ENCODE peak calls at places on chromosomes 7 and 10, in nine cellular contexts. One of them, this sample, is unnamed.

GRCh38 chr10:788796-789748 is 99.6 kb upstream of the DIP2C start:
- DNase-seq in amygdala: peak; percentile 84
- DNase-seq in OCI-LY7: no peak
- DNase-seq in neuronal stem cell: peak; percentile 57
- DNase-seq in coronary artery: peak; percentile 85
- DNase-seq in T-cell: no peak
- DNase-seq in stimulated activated CD4-positive, alpha-beta T cell treated with anti-CD3 and anti-CD28 coated beads, Interleukin-4, amount 100 ng/mL, for 1 hour: peak; percentile 25
- DNase-seq in lower leg skin: peak; percentile 94
- DNase-seq in AG09309: no peak
- DNase-seq in this sample: no peak

GRCh38 chr10:3660753-3661152 is 124.3 kb downstream of the KLF6 start:
- DNase-seq in T-cell: no peak
- DNase-seq in AG09309: no peak
- DNase-seq in amygdala: no peak
- DNase-seq in coronary artery: no peak
- DNase-seq in neuronal stem cell: no peak
- DNase-seq in OCI-LY7: no peak
- DNase-seq in stimulated activated CD4-positive, alpha-beta T cell treated with anti-CD3 and anti-CD28 coated beads, Interleukin-4, amount 100 ng/mL, for 1 hour: no peak
- DNase-seq in lower leg skin: no peak
- DNase-seq in this sample: no peak

GRCh38 chr7:47327698-47328391 is 254.1 kb downstream of the TNS3 start:
- DNase-seq in lower leg skin: peak; percentile 94
- DNase-seq in stimulated activated CD4-positive, alpha-beta T cell treated with anti-CD3 and anti-CD28 coated beads, Interleukin-4, amount 100 ng/mL, for 1 hour: no peak
- DNase-seq in neuronal stem cell: peak; percentile 84
- DNase-seq in OCI-LY7: no peak
- DNase-seq in amygdala: peak; percentile 90
- DNase-seq in AG09309: peak; percentile 7
- DNase-seq in coronary artery: peak; percentile 92
- DNase-seq in T-cell: no peak
- DNase-seq in this sample: no peak

GRCh38 chr7:24108906-24109376 is 175.0 kb upstream of the NPY start:
- DNase-seq in coronary artery: no peak
- DNase-seq in neuronal stem cell: no peak
- DNase-seq in amygdala: no peak
- DNase-seq in AG09309: no peak
- DNase-seq in OCI-LY7: no peak
- DNase-seq in T-cell: no peak
- DNase-seq in lower leg skin: no peak
- DNase-seq in stimulated activated CD4-positive, alpha-beta T cell treated with anti-CD3 and anti-CD28 coated beads, Interleukin-4, amount 100 ng/mL, for 1 hour: no peak
- DNase-seq in this sample: no peak

GRCh38 chr7:122383934-122384333 is 79.4 kb upstream of the FEZF1 start:
- DNase-seq in stimulated activated CD4-positive, alpha-beta T cell treated with anti-CD3 and anti-CD28 coated beads, Interleukin-4, amount 100 ng/mL, for 1 hour: no peak
- DNase-seq in OCI-LY7: no peak
- DNase-seq in T-cell: no peak
- DNase-seq in AG09309: no peak
- DNase-seq in coronary artery: no peak
- DNase-seq in neuronal stem cell: no peak
- DNase-seq in lower leg skin: no peak
- DNase-seq in amygdala: no peak
- DNase-seq in this sample: no peak

GRCh38 chr7:7719235-7719634 is 828 bp upstream of the RPA3 start:
- DNase-seq in stimulated activated CD4-positive, alpha-beta T cell treated with anti-CD3 and anti-CD28 coated beads, Interleukin-4, amount 100 ng/mL, for 1 hour: peak; percentile 8
- DNase-seq in T-cell: no peak
- DNase-seq in lower leg skin: no peak
- DNase-seq in AG09309: peak; percentile 83
- DNase-seq in amygdala: no peak
- DNase-seq in coronary artery: no peak
- DNase-seq in neuronal stem cell: no peak
- DNase-seq in OCI-LY7: peak; percentile 61
- DNase-seq in this sample: no peak

GRCh38 chr7:120280743-120281142 is 7.8 kb downstream of the KCND2 start:
- DNase-seq in T-cell: no peak
- DNase-seq in neuronal stem cell: no peak
- DNase-seq in coronary artery: no peak
- DNase-seq in amygdala: no peak
- DNase-seq in lower leg skin: no peak
- DNase-seq in stimulated activated CD4-positive, alpha-beta T cell treated with anti-CD3 and anti-CD28 coated beads, Interleukin-4, amount 100 ng/mL, for 1 hour: no peak
- DNase-seq in AG09309: no peak
- DNase-seq in OCI-LY7: no peak
- DNase-seq in this sample: no peak

GRCh38 chr7:106493041-106493731 is 167.8 kb downstream of the CCDC71L start:
- DNase-seq in coronary artery: no peak
- DNase-seq in neuronal stem cell: no peak
- DNase-seq in OCI-LY7: no peak
- DNase-seq in lower leg skin: no peak
- DNase-seq in AG09309: no peak
- DNase-seq in stimulated activated CD4-positive, alpha-beta T cell treated with anti-CD3 and anti-CD28 coated beads, Interleukin-4, amount 100 ng/mL, for 1 hour: no peak
- DNase-seq in amygdala: no peak
- DNase-seq in T-cell: no peak
- DNase-seq in this sample: no peak

GRCh38 chr7:46210467-46210866 is 289.4 kb upstream of the IGFBP3 start:
- DNase-seq in lower leg skin: no peak
- DNase-seq in amygdala: no peak
- DNase-seq in neuronal stem cell: no peak
- DNase-seq in stimulated activated CD4-positive, alpha-beta T cell treated with anti-CD3 and anti-CD28 coated beads, Interleukin-4, amount 100 ng/mL, for 1 hour: no peak
- DNase-seq in T-cell: no peak
- DNase-seq in AG09309: no peak
- DNase-seq in OCI-LY7: no peak
- DNase-seq in coronary artery: no peak
- DNase-seq in this sample: no peak

GRCh38 chr10:69729326-69730048 is 72.2 kb upstream of the COL13A1 start:
- DNase-seq in AG09309: no peak
- DNase-seq in T-cell: no peak
- DNase-seq in stimulated activated CD4-positive, alpha-beta T cell treated with anti-CD3 and anti-CD28 coated beads, Interleukin-4, amount 100 ng/mL, for 1 hour: no peak
- DNase-seq in coronary artery: peak; percentile 62
- DNase-seq in amygdala: no peak
- DNase-seq in lower leg skin: no peak
- DNase-seq in OCI-LY7: no peak
- DNase-seq in neuronal stem cell: no peak
- DNase-seq in this sample: no peak

GRCh38 chr7:134866581-134866980 is 87.1 kb downstream of the CALD1 start:
- DNase-seq in AG09309: no peak
- DNase-seq in amygdala: no peak
- DNase-seq in coronary artery: no peak
- DNase-seq in lower leg skin: no peak
- DNase-seq in neuronal stem cell: peak; percentile 14
- DNase-seq in T-cell: no peak
- DNase-seq in stimulated activated CD4-positive, alpha-beta T cell treated with anti-CD3 and anti-CD28 coated beads, Interleukin-4, amount 100 ng/mL, for 1 hour: no peak
- DNase-seq in OCI-LY7: no peak
- DNase-seq in this sample: no peak

GRCh38 chr7:91832493-91833045 is 47.9 kb downstream of the MTERF1 start:
- DNase-seq in lower leg skin: no peak
- DNase-seq in amygdala: no peak
- DNase-seq in OCI-LY7: no peak
- DNase-seq in stimulated activated CD4-positive, alpha-beta T cell treated with anti-CD3 and anti-CD28 coated beads, Interleukin-4, amount 100 ng/mL, for 1 hour: no peak
- DNase-seq in coronary artery: no peak
- DNase-seq in T-cell: no peak
- DNase-seq in neuronal stem cell: no peak
- DNase-seq in AG09309: no peak
- DNase-seq in this sample: no peak

GRCh38 chr7:152761116-152761748 is 1.7 kb downstream of the ACTR3B start:
- DNase-seq in coronary artery: no peak
- DNase-seq in amygdala: no peak
- DNase-seq in AG09309: peak; percentile 37
- DNase-seq in lower leg skin: peak; percentile 13
- DNase-seq in T-cell: no peak
- DNase-seq in OCI-LY7: no peak
- DNase-seq in stimulated activated CD4-positive, alpha-beta T cell treated with anti-CD3 and anti-CD28 coated beads, Interleukin-4, amount 100 ng/mL, for 1 hour: no peak
- DNase-seq in neuronal stem cell: no peak
- DNase-seq in this sample: no peak

GRCh38 chr7:121475806-121476205 is 79.7 kb upstream of the FAM3C start:
- DNase-seq in AG09309: no peak
- DNase-seq in coronary artery: no peak
- DNase-seq in neuronal stem cell: no peak
- DNase-seq in stimulated activated CD4-positive, alpha-beta T cell treated with anti-CD3 and anti-CD28 coated beads, Interleukin-4, amount 100 ng/mL, for 1 hour: no peak
- DNase-seq in OCI-LY7: no peak
- DNase-seq in T-cell: no peak
- DNase-seq in lower leg skin: no peak
- DNase-seq in amygdala: no peak
- DNase-seq in this sample: no peak

GRCh38 chr7:21251166-21251806 is 176.6 kb upstream of the SP4 start:
- DNase-seq in AG09309: no peak
- DNase-seq in T-cell: no peak
- DNase-seq in amygdala: no peak
- DNase-seq in stimulated activated CD4-positive, alpha-beta T cell treated with anti-CD3 and anti-CD28 coated beads, Interleukin-4, amount 100 ng/mL, for 1 hour: no peak
- DNase-seq in neuronal stem cell: no peak
- DNase-seq in OCI-LY7: no peak
- DNase-seq in lower leg skin: no peak
- DNase-seq in coronary artery: no peak
- DNase-seq in this sample: no peak

GRCh38 chr10:8633909-8634308 is 579.4 kb downstream of the GATA3 start:
- DNase-seq in OCI-LY7: no peak
- DNase-seq in amygdala: no peak
- DNase-seq in lower leg skin: no peak
- DNase-seq in T-cell: no peak
- DNase-seq in coronary artery: no peak
- DNase-seq in AG09309: no peak
- DNase-seq in stimulated activated CD4-positive, alpha-beta T cell treated with anti-CD3 and anti-CD28 coated beads, Interleukin-4, amount 100 ng/mL, for 1 hour: no peak
- DNase-seq in neuronal stem cell: no peak
- DNase-seq in this sample: no peak

GRCh38 chr7:112271162-112271561 is 64.7 kb downstream of the ZNF277 start:
- DNase-seq in AG09309: no peak
- DNase-seq in OCI-LY7: no peak
- DNase-seq in T-cell: no peak
- DNase-seq in coronary artery: no peak
- DNase-seq in lower leg skin: no peak
- DNase-seq in neuronal stem cell: no peak
- DNase-seq in stimulated activated CD4-positive, alpha-beta T cell treated with anti-CD3 and anti-CD28 coated beads, Interleukin-4, amount 100 ng/mL, for 1 hour: no peak
- DNase-seq in amygdala: no peak
- DNase-seq in this sample: no peak

GRCh38 chr7:46747222-46747621 is 826.1 kb upstream of the IGFBP3 start:
- DNase-seq in neuronal stem cell: no peak
- DNase-seq in lower leg skin: no peak
- DNase-seq in T-cell: no peak
- DNase-seq in OCI-LY7: no peak
- DNase-seq in stimulated activated CD4-positive, alpha-beta T cell treated with anti-CD3 and anti-CD28 coated beads, Interleukin-4, amount 100 ng/mL, for 1 hour: no peak
- DNase-seq in AG09309: no peak
- DNase-seq in coronary artery: no peak
- DNase-seq in amygdala: no peak
- DNase-seq in this sample: no peak

GRCh38 chr7:155755026-155755425 is 57.2 kb downstream of the SHH start:
- DNase-seq in neuronal stem cell: no peak
- DNase-seq in stimulated activated CD4-positive, alpha-beta T cell treated with anti-CD3 and anti-CD28 coated beads, Interleukin-4, amount 100 ng/mL, for 1 hour: no peak
- DNase-seq in AG09309: no peak
- DNase-seq in coronary artery: no peak
- DNase-seq in lower leg skin: no peak
- DNase-seq in amygdala: no peak
- DNase-seq in OCI-LY7: no peak
- DNase-seq in T-cell: no peak
- DNase-seq in this sample: no peak

GRCh38 chr10:93876391-93876790 is 17.4 kb upstream of the SLC35G1 start:
- DNase-seq in lower leg skin: no peak
- DNase-seq in coronary artery: no peak
- DNase-seq in T-cell: no peak
- DNase-seq in neuronal stem cell: no peak
- DNase-seq in AG09309: no peak
- DNase-seq in stimulated activated CD4-positive, alpha-beta T cell treated with anti-CD3 and anti-CD28 coated beads, Interleukin-4, amount 100 ng/mL, for 1 hour: no peak
- DNase-seq in amygdala: no peak
- DNase-seq in OCI-LY7: no peak
- DNase-seq in this sample: no peak

GRCh38 chr7:55472928-55473725 is 99.2 kb downstream of the VOPP1 start:
- DNase-seq in lower leg skin: peak; percentile 70
- DNase-seq in stimulated activated CD4-positive, alpha-beta T cell treated with anti-CD3 and anti-CD28 coated beads, Interleukin-4, amount 100 ng/mL, for 1 hour: no peak
- DNase-seq in T-cell: no peak
- DNase-seq in OCI-LY7: no peak
- DNase-seq in amygdala: no peak
- DNase-seq in coronary artery: peak; percentile 56
- DNase-seq in neuronal stem cell: no peak
- DNase-seq in AG09309: no peak
- DNase-seq in this sample: no peak

GRCh38 chr7:120609136-120609753 is 248.7 kb downstream of the TSPAN12 start:
- DNase-seq in coronary artery: no peak
- DNase-seq in AG09309: no peak
- DNase-seq in amygdala: no peak
- DNase-seq in lower leg skin: no peak
- DNase-seq in T-cell: no peak
- DNase-seq in stimulated activated CD4-positive, alpha-beta T cell treated with anti-CD3 and anti-CD28 coated beads, Interleukin-4, amount 100 ng/mL, for 1 hour: no peak
- DNase-seq in OCI-LY7: no peak
- DNase-seq in neuronal stem cell: no peak
- DNase-seq in this sample: no peak

GRCh38 chr10:129898701-129899563 is 65.1 kb downstream of the EBF3 start:
- DNase-seq in stimulated activated CD4-positive, alpha-beta T cell treated with anti-CD3 and anti-CD28 coated beads, Interleukin-4, amount 100 ng/mL, for 1 hour: no peak
- DNase-seq in T-cell: no peak
- DNase-seq in amygdala: no peak
- DNase-seq in OCI-LY7: no peak
- DNase-seq in coronary artery: no peak
- DNase-seq in AG09309: no peak
- DNase-seq in neuronal stem cell: no peak
- DNase-seq in lower leg skin: no peak
- DNase-seq in this sample: no peak

GRCh38 chr7:33792547-33793105 is 112.7 kb upstream of the BMPER start:
- DNase-seq in amygdala: no peak
- DNase-seq in T-cell: no peak
- DNase-seq in stimulated activated CD4-positive, alpha-beta T cell treated with anti-CD3 and anti-CD28 coated beads, Interleukin-4, amount 100 ng/mL, for 1 hour: no peak
- DNase-seq in neuronal stem cell: no peak
- DNase-seq in coronary artery: no peak
- DNase-seq in lower leg skin: no peak
- DNase-seq in OCI-LY7: no peak
- DNase-seq in AG09309: no peak
- DNase-seq in this sample: no peak

GRCh38 chr10:96666738-96667137 is 53.6 kb downstream of the PIK3AP1 start:
- DNase-seq in stimulated activated CD4-positive, alpha-beta T cell treated with anti-CD3 and anti-CD28 coated beads, Interleukin-4, amount 100 ng/mL, for 1 hour: no peak
- DNase-seq in lower leg skin: no peak
- DNase-seq in OCI-LY7: peak; percentile 53
- DNase-seq in AG09309: no peak
- DNase-seq in T-cell: no peak
- DNase-seq in coronary artery: no peak
- DNase-seq in neuronal stem cell: no peak
- DNase-seq in amygdala: no peak
- DNase-seq in this sample: no peak

GRCh38 chr10:4053940-4054339 is 268.9 kb upstream of the KLF6 start:
- DNase-seq in AG09309: no peak
- DNase-seq in T-cell: no peak
- DNase-seq in lower leg skin: no peak
- DNase-seq in stimulated activated CD4-positive, alpha-beta T cell treated with anti-CD3 and anti-CD28 coated beads, Interleukin-4, amount 100 ng/mL, for 1 hour: no peak
- DNase-seq in amygdala: no peak
- DNase-seq in coronary artery: no peak
- DNase-seq in OCI-LY7: no peak
- DNase-seq in neuronal stem cell: no peak
- DNase-seq in this sample: no peak

GRCh38 chr10:94630017-94630688 is 53.4 kb upstream of the CYP2C18 start:
- DNase-seq in OCI-LY7: peak; percentile 48
- DNase-seq in stimulated activated CD4-positive, alpha-beta T cell treated with anti-CD3 and anti-CD28 coated beads, Interleukin-4, amount 100 ng/mL, for 1 hour: no peak
- DNase-seq in lower leg skin: no peak
- DNase-seq in coronary artery: no peak
- DNase-seq in amygdala: no peak
- DNase-seq in AG09309: no peak
- DNase-seq in neuronal stem cell: peak; percentile 37
- DNase-seq in T-cell: no peak
- DNase-seq in this sample: peak; percentile 16

GRCh38 chr7:48526375-48526732 is 355.1 kb downstream of the ABCA13 start:
- DNase-seq in lower leg skin: no peak
- DNase-seq in stimulated activated CD4-positive, alpha-beta T cell treated with anti-CD3 and anti-CD28 coated beads, Interleukin-4, amount 100 ng/mL, for 1 hour: no peak
- DNase-seq in T-cell: no peak
- DNase-seq in OCI-LY7: no peak
- DNase-seq in coronary artery: no peak
- DNase-seq in AG09309: no peak
- DNase-seq in neuronal stem cell: no peak
- DNase-seq in amygdala: no peak
- DNase-seq in this sample: no peak

GRCh38 chr7:138214926-138215325 is 138.7 kb downstream of the AKR1D1 start:
- DNase-seq in coronary artery: no peak
- DNase-seq in AG09309: no peak
- DNase-seq in lower leg skin: no peak
- DNase-seq in stimulated activated CD4-positive, alpha-beta T cell treated with anti-CD3 and anti-CD28 coated beads, Interleukin-4, amount 100 ng/mL, for 1 hour: no peak
- DNase-seq in OCI-LY7: no peak
- DNase-seq in amygdala: no peak
- DNase-seq in neuronal stem cell: no peak
- DNase-seq in T-cell: no peak
- DNase-seq in this sample: no peak

GRCh38 chr7:157205438-157205837 is 66.7 kb downstream of the UBE3C start:
- DNase-seq in OCI-LY7: no peak
- DNase-seq in coronary artery: no peak
- DNase-seq in T-cell: no peak
- DNase-seq in AG09309: no peak
- DNase-seq in amygdala: no peak
- DNase-seq in lower leg skin: no peak
- DNase-seq in neuronal stem cell: no peak
- DNase-seq in stimulated activated CD4-positive, alpha-beta T cell treated with anti-CD3 and anti-CD28 coated beads, Interleukin-4, amount 100 ng/mL, for 1 hour: no peak
- DNase-seq in this sample: no peak

GRCh38 chr10:85645097-85645496 is 721.5 kb downstream of the GRID1 start:
- DNase-seq in stimulated activated CD4-positive, alpha-beta T cell treated with anti-CD3 and anti-CD28 coated beads, Interleukin-4, amount 100 ng/mL, for 1 hour: no peak
- DNase-seq in neuronal stem cell: no peak
- DNase-seq in lower leg skin: no peak
- DNase-seq in amygdala: no peak
- DNase-seq in coronary artery: no peak
- DNase-seq in OCI-LY7: no peak
- DNase-seq in AG09309: no peak
- DNase-seq in T-cell: no peak
- DNase-seq in this sample: no peak

This sample was measured in KG1.